ENCODE peak calls at places on chromosomes 5 and 9, in five cellular contexts. Q, U, I, D and J are unnamed samples.

GRCh38 chr9:130219661-130220081 is 45.9 kb upstream of the HMCN2 start:
- DNase-seq in Q (no peak), U (no peak), I (no peak), D (no peak), J (no peak)

GRCh38 chr5:110899566-110900412 is 161.0 kb downstream of the SLC25A46 start:
- DNase-seq in I (no peak), Q (no peak), U (peak), D (no peak), J (no peak)

GRCh38 chr9:137382444-137382727 is 40.6 kb downstream of the EXD3 start:
- DNase-seq in D (no peak), U (no peak), Q (no peak), I (no peak), J (no peak)

GRCh38 chr9:111516061-111516465 is 8.9 kb upstream of the ZNF483 start:
- DNase-seq in Q (no peak), D (no peak), U (peak), I (no peak), J (no peak)

GRCh38 chr9:81771606-81772005 is 82.3 kb upstream of the TLE1 start:
- DNase-seq in U (peak), I (no peak), Q (no peak), D (no peak), J (no peak)

GRCh38 chr5:96816430-96816939 is 8.7 kb upstream of the ERAP1 start:
- DNase-seq in D (no peak), I (no peak), U (no peak), Q (no peak), J (no peak)

GRCh38 chr5:174327317-174327864 is 281.9 kb downstream of the NSG2 start:
- DNase-seq in I (peak), U (peak), D (no peak), Q (no peak), J (peak)

GRCh38 chr9:123033352-123033751 is at the start of gene GPR21:
- DNase-seq in U (no peak), I (no peak), D (no peak), Q (no peak), J (no peak)

GRCh38 chr9:78828521-78828920 is 531.6 kb downstream of the PSAT1 start:
- DNase-seq in Q (no peak), U (no peak), I (no peak), D (no peak), J (no peak)

DNA sequence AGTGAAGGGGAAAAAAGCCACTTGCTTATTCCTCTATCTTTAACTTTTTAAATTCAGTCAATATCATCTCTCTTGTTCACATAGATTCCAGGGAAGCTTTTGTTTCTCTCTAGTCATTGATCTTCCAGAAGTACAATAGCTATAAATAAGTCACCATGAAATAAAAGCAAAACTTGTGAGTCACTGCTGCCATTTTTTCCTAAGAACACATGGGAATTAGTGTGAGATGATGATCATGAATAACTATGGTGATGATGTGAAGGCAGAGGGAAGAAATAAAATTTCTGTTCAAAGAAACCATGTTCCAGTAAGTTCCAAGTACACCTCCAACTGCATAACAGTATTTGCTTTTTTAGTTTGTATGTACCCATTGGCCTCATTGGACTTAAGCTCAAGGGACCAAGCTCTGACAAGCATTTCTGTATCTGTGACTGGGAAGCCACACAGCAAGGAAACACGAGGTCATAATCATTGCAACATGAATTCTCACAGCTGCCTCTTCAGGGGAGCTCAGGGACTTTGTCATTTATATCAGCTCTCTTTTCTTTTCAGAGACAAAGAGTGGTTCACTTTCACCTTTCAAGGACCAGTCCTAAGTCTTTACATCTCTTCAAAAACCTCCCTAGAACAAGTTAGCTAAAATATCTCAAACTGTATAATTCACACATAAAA is 58.8 kb downstream of the ADAMTS12 start:
- DNase-seq in I (no peak), U (peak), D (no peak), Q (no peak), J (no peak)
- TF ChIP-seq CTCF in I (no peak), U (no peak), D (no peak), Q (no peak), J (no peak)

DNA sequence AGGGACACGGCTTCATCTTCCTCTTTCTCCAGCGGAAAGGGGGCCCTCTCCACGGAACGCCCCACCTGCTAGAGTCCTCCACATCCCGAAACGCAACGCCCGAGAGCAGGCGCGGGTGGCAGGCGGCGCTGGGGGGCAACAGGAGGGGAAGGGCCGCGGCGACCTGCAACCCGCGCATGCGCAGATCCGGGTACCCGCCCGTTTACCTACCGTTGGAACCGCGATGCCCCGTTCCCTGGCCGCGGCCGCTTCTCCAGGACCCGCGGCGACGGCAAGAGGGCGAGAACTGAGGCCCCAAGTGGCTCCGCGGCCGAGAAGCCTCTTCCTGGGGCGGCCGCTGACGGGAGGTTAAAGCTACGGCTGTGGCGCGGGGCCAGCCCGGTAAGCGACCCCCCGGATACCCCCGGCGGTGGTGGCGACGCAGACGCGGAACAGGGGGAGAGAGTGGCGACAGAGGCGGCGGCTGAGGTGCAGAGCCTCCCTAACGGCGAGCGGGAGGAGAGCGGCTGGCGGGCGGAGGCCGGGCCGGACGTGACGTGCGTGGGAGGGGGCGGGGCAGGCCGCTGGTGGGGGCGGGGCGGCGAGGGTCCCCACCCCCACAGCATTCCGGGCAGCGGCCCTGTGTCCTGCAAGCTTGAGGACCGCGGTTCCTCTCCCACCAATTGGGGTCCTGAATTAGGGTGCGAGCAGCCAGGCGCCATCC is at the start of gene FAM13B:
- DNase-seq in U (peak), Q (peak), D (no peak), I (peak), J (peak)
- TF ChIP-seq CTCF in U (no peak), Q (no peak), D (peak), I (no peak), J (no peak)

DNA sequence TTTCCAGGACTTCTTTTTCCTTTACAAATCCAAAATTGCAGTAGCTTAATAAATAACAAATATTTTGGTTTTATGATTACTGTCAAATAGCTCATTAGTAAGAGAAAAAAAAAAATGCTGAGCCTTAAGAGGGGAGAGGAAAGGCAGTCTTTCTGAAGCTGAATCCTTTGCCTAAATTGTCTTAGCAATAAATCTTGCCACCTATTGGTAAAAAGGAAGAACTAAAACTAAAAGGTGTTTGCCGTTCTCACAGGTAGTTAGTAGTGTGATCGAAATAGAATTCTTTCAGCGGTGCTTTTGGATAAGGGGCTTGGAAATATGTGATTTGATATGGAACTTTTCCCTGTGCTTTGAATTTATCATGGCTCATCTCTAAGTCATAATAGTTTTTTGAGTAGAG is 31.2 kb downstream of the PIK3R1 start:
- DNase-seq in I (no peak), U (no peak), D (no peak), Q (no peak), J (no peak)
- TF ChIP-seq CTCF in I (peak), U (no peak), D (no peak), Q (no peak), J (no peak)

GRCh38 chr9:95516221-95516735 is 493 bp downstream of the PTCH1 start:
- DNase-seq in Q (peak), D (no peak), U (no peak), I (no peak), J (no peak)
- TF ChIP-seq CTCF in Q (no peak), D (no peak), U (no peak), I (no peak), J (no peak)